ENCODE peak calls at places on chromosomes 13 and 19, in nine cellular contexts. V, B, O, W, U, N, Q, M and Y are unnamed samples.

GRCh38 chr19:5452594-5453565 is 2.3 kb upstream of the ZNRF4 start:
- DNase-seq in B (no peak), V (no peak), O (no peak), Q (peak), U (no peak), N (peak), M (no peak), W (no peak), Y (no peak)

GRCh38 chr19:8194528-8195275 is 14.5 kb upstream of the CERS4 start:
- DNase-seq in M (peak), O (no peak), N (no peak), B (peak), Q (no peak), W (no peak), V (no peak), U (no peak), Y (no peak)

GRCh38 chr13:105527127-105527526 is 1008.3 kb downstream of the EFNB2 start:
- DNase-seq in V (no peak), O (no peak), Q (no peak), M (no peak), B (no peak), W (no peak), U (no peak), N (no peak), Y (no peak)

GRCh38 chr19:17996826-17997316 is 11.1 kb upstream of the ARRDC2 start:
- DNase-seq in Q (peak), W (peak), U (no peak), B (peak), M (peak), N (peak), O (peak), V (no peak), Y (peak)

GRCh38 chr19:15640904-15641597 is 354 bp downstream of the CYP4F3 start:
- DNase-seq in O (no peak), Q (no peak), M (no peak), N (no peak), B (no peak), V (no peak), U (no peak), W (no peak), Y (no peak)

GRCh38 chr13:38636106-38636505 is 50.8 kb upstream of the FREM2 start:
- DNase-seq in U (no peak), N (no peak), Q (no peak), V (no peak), B (no peak), O (no peak), W (no peak), M (no peak), Y (no peak)

GRCh38 chr13:109733550-109733949 is 52.8 kb downstream of the IRS2 start:
- DNase-seq in O (no peak), B (no peak), N (no peak), Q (no peak), M (no peak), W (no peak), V (no peak), U (no peak), Y (no peak)

GRCh38 chr13:95643814-95644598 is 500 bp downstream of the DZIP1 start:
- DNase-seq in O (no peak), Q (peak), W (no peak), V (no peak), N (no peak), M (no peak), U (no peak), B (no peak), Y (no peak)

GRCh38 chr19:3698386-3698950 is 1.8 kb downstream of the PIP5K1C start:
- DNase-seq in M (no peak), V (no peak), Q (no peak), O (no peak), W (no peak), B (no peak), N (no peak), U (no peak), Y (no peak)

GRCh38 chr19:31114585-31114984 is 234.7 kb downstream of the TSHZ3 start:
- DNase-seq in U (no peak), N (no peak), M (no peak), B (no peak), V (no peak), Q (no peak), O (no peak), W (no peak), Y (no peak)

GRCh38 chr19:7788933-7789323 is 25.9 kb downstream of the CLEC4M start:
- DNase-seq in N (no peak), B (no peak), W (no peak), U (no peak), O (no peak), M (no peak), V (no peak), Q (no peak), Y (no peak)

GRCh38 chr19:1041835-1042685 is 2.2 kb downstream of the ABCA7 start:
- DNase-seq in M (peak), W (no peak), V (no peak), B (no peak), N (peak), O (no peak), Q (no peak), U (no peak), Y (no peak)

GRCh38 chr13:48578516-48579166 is 45.8 kb upstream of the RCBTB2 start:
- DNase-seq in B (no peak), U (no peak), W (no peak), Q (no peak), V (no peak), O (peak), M (no peak), N (no peak), Y (no peak)

GRCh38 chr13:99860736-99861135 is 110.8 kb downstream of the ZIC5 start:
- DNase-seq in U (no peak), Q (no peak), B (no peak), M (no peak), W (no peak), V (no peak), O (no peak), N (no peak), Y (no peak)

GRCh38 chr13:84870190-84870589 is 929.0 kb downstream of the SLITRK6 start:
- DNase-seq in Q (peak), O (no peak), U (no peak), B (no peak), N (peak), M (no peak), W (no peak), V (no peak), Y (no peak)

GRCh38 chr19:31164666-31165265 is 184.5 kb downstream of the TSHZ3 start:
- DNase-seq in M (no peak), U (no peak), Q (no peak), V (no peak), B (no peak), W (no peak), N (no peak), O (no peak), Y (no peak)

GRCh38 chr13:108086678-108087077 is 128.7 kb downstream of the LIG4 start:
- DNase-seq in Q (peak), W (no peak), U (no peak), V (no peak), O (no peak), N (no peak), B (no peak), M (no peak), Y (no peak)

GRCh38 chr13:108200781-108201398 is 14.4 kb downstream of the LIG4 start:
- DNase-seq in M (no peak), W (no peak), U (no peak), O (no peak), N (no peak), B (no peak), V (no peak), Q (peak), Y (no peak)

GRCh38 chr19:4016903-4017638 is 9.5 kb downstream of the PIAS4 start:
- DNase-seq in W (no peak), V (no peak), N (no peak), Q (no peak), O (no peak), M (no peak), U (no peak), B (no peak), Y (no peak)